ENCODE peak calls at places on chromosomes 11 and 22, in eight cellular contexts. One of them, this sample, is unnamed.

GRCh38 chr11:117519170-117519569 is 191.5 kb downstream of the CEP164 start:
- DNase-seq in adrenal gland: no peak
- DNase-seq in stomach: no peak
- DNase-seq in HL-60: no peak
- DNase-seq in body of pancreas: peak
- DNase-seq in AG04450: no peak
- DNase-seq in lung: no peak
- DNase-seq in thoracic aorta: no peak
- DNase-seq in this sample: peak

GRCh38 chr11:40274017-40274416 is 1185.4 kb downstream of the LRRC4C start:
- DNase-seq in body of pancreas: no peak
- DNase-seq in lung: no peak
- DNase-seq in HL-60: no peak
- DNase-seq in AG04450: no peak
- DNase-seq in adrenal gland: no peak
- DNase-seq in stomach: no peak
- DNase-seq in thoracic aorta: no peak
- DNase-seq in this sample: no peak

GRCh38 chr22:32308934-32309333 is 48.7 kb upstream of the RFPL3 start:
- DNase-seq in adrenal gland: no peak
- DNase-seq in lung: no peak
- DNase-seq in HL-60: no peak
- DNase-seq in thoracic aorta: no peak
- DNase-seq in AG04450: no peak
- DNase-seq in stomach: no peak
- DNase-seq in body of pancreas: no peak
- DNase-seq in this sample: no peak

GRCh38 chr11:12719221-12719620 is 45.0 kb downstream of the TEAD1 start:
- DNase-seq in AG04450: no peak
- DNase-seq in thoracic aorta: no peak
- DNase-seq in HL-60: no peak
- DNase-seq in body of pancreas: no peak
- DNase-seq in adrenal gland: no peak
- DNase-seq in lung: no peak
- DNase-seq in stomach: no peak
- DNase-seq in this sample: no peak

GRCh38 chr11:95335989-95336388 is 105.0 kb upstream of the SESN3 start:
- DNase-seq in AG04450: no peak
- DNase-seq in HL-60: no peak
- DNase-seq in thoracic aorta: no peak
- DNase-seq in lung: no peak
- DNase-seq in adrenal gland: no peak
- DNase-seq in stomach: no peak
- DNase-seq in body of pancreas: no peak
- DNase-seq in this sample: no peak

GRCh38 chr22:26848244-26848920 is 191.0 kb downstream of the MIAT start:
- DNase-seq in adrenal gland: peak
- DNase-seq in body of pancreas: no peak
- DNase-seq in lung: no peak
- DNase-seq in stomach: no peak
- DNase-seq in AG04450: no peak
- DNase-seq in HL-60: no peak
- DNase-seq in thoracic aorta: no peak
- DNase-seq in this sample: no peak

GRCh38 chr11:40160418-40160817 is 1299.0 kb downstream of the LRRC4C start:
- DNase-seq in AG04450: no peak
- DNase-seq in thoracic aorta: no peak
- DNase-seq in body of pancreas: no peak
- DNase-seq in stomach: no peak
- DNase-seq in adrenal gland: no peak
- DNase-seq in HL-60: no peak
- DNase-seq in lung: no peak
- DNase-seq in this sample: no peak

GRCh38 chr11:20059587-20060021 is 100.7 kb downstream of the DBX1 start:
- DNase-seq in lung: no peak
- DNase-seq in thoracic aorta: no peak
- DNase-seq in adrenal gland: no peak
- DNase-seq in body of pancreas: no peak
- DNase-seq in AG04450: no peak
- DNase-seq in stomach: no peak
- DNase-seq in HL-60: no peak
- DNase-seq in this sample: no peak

GRCh38 chr11:92501346-92501745 is 276.7 kb downstream of the FAT3 start:
- DNase-seq in HL-60: no peak
- DNase-seq in AG04450: no peak
- DNase-seq in stomach: no peak
- DNase-seq in adrenal gland: no peak
- DNase-seq in lung: no peak
- DNase-seq in thoracic aorta: no peak
- DNase-seq in body of pancreas: no peak
- DNase-seq in this sample: no peak

GRCh38 chr11:19080579-19080993 is 20.1 kb upstream of the MRGPRX2 start:
- DNase-seq in stomach: no peak
- DNase-seq in AG04450: no peak
- DNase-seq in lung: peak
- DNase-seq in adrenal gland: peak
- DNase-seq in HL-60: no peak
- DNase-seq in thoracic aorta: no peak
- DNase-seq in body of pancreas: peak
- DNase-seq in this sample: no peak

GRCh38 chr11:32259641-32260081 is 168.8 kb downstream of the RCN1 start:
- DNase-seq in lung: peak
- DNase-seq in adrenal gland: peak
- DNase-seq in stomach: no peak
- DNase-seq in AG04450: peak
- DNase-seq in body of pancreas: no peak
- DNase-seq in thoracic aorta: no peak
- DNase-seq in HL-60: peak
- DNase-seq in this sample: peak

GRCh38 chr11:6228520-6228919 is 5.9 kb downstream of the FHIP1B start:
- DNase-seq in thoracic aorta: no peak
- DNase-seq in adrenal gland: no peak
- DNase-seq in HL-60: no peak
- DNase-seq in body of pancreas: no peak
- DNase-seq in AG04450: no peak
- DNase-seq in stomach: no peak
- DNase-seq in lung: no peak
- DNase-seq in this sample: peak

GRCh38 chr22:17966403-17966717 is 58.0 kb downstream of the MICAL3 start:
- DNase-seq in HL-60: no peak
- DNase-seq in AG04450: no peak
- DNase-seq in body of pancreas: no peak
- DNase-seq in thoracic aorta: no peak
- DNase-seq in adrenal gland: no peak
- DNase-seq in lung: no peak
- DNase-seq in stomach: no peak
- DNase-seq in this sample: no peak
- H3K27ac ChIP-seq in HL-60: no peak
- H3K27ac ChIP-seq in AG04450: no peak
- H3K27ac ChIP-seq in body of pancreas: no peak
- H3K27ac ChIP-seq in thoracic aorta: no peak
- H3K27ac ChIP-seq in adrenal gland: no peak
- H3K27ac ChIP-seq in lung: no peak
- H3K27ac ChIP-seq in stomach: no peak
- H3K27ac ChIP-seq in this sample: no peak

GRCh38 chr11:119380160-119380815 is 1.2 kb downstream of the USP2 start:
- DNase-seq in stomach: no peak
- DNase-seq in body of pancreas: no peak
- DNase-seq in AG04450: no peak
- DNase-seq in lung: no peak
- DNase-seq in HL-60: no peak
- DNase-seq in thoracic aorta: no peak
- DNase-seq in adrenal gland: peak
- DNase-seq in this sample: no peak

GRCh38 chr11:119376197-119376847 is 5.2 kb downstream of the USP2 start:
- DNase-seq in body of pancreas: peak
- DNase-seq in lung: no peak
- DNase-seq in adrenal gland: no peak
- DNase-seq in HL-60: no peak
- DNase-seq in AG04450: no peak
- DNase-seq in stomach: peak
- DNase-seq in thoracic aorta: no peak
- DNase-seq in this sample: no peak

GRCh38 chr11:119377112-119377901 is 4.2 kb downstream of the USP2 start:
- DNase-seq in body of pancreas: no peak
- DNase-seq in thoracic aorta: no peak
- DNase-seq in HL-60: no peak
- DNase-seq in stomach: no peak
- DNase-seq in AG04450: no peak
- DNase-seq in adrenal gland: no peak
- DNase-seq in lung: no peak
- DNase-seq in this sample: no peak

GRCh38 chr11:119378851-119379465 is 2.5 kb downstream of the USP2 start:
- DNase-seq in lung: no peak
- DNase-seq in thoracic aorta: no peak
- DNase-seq in stomach: no peak
- DNase-seq in adrenal gland: no peak
- DNase-seq in body of pancreas: no peak
- DNase-seq in AG04450: no peak
- DNase-seq in HL-60: no peak
- DNase-seq in this sample: no peak

GRCh38 chr11:119377961-119378667 is 3.4 kb downstream of the USP2 start:
- DNase-seq in body of pancreas: no peak
- DNase-seq in stomach: no peak
- DNase-seq in lung: no peak
- DNase-seq in adrenal gland: no peak
- DNase-seq in thoracic aorta: no peak
- DNase-seq in HL-60: no peak
- DNase-seq in AG04450: no peak
- DNase-seq in this sample: no peak
- H3K4me3 ChIP-seq in body of pancreas: no peak
- H3K4me3 ChIP-seq in stomach: no peak
- H3K4me3 ChIP-seq in lung: no peak
- H3K4me3 ChIP-seq in adrenal gland: no peak
- H3K4me3 ChIP-seq in thoracic aorta: no peak
- H3K4me3 ChIP-seq in HL-60: no peak
- H3K4me3 ChIP-seq in AG04450: no peak
- H3K4me3 ChIP-seq in this sample: no peak

GRCh38 chr11:126281666-126282175 is 1.2 kb upstream of the TIRAP start:
- DNase-seq in adrenal gland: peak
- DNase-seq in body of pancreas: no peak
- DNase-seq in thoracic aorta: no peak
- DNase-seq in HL-60: no peak
- DNase-seq in AG04450: no peak
- DNase-seq in lung: no peak
- DNase-seq in stomach: no peak
- DNase-seq in this sample: no peak
- H3K27ac ChIP-seq in adrenal gland: peak
- H3K27ac ChIP-seq in body of pancreas: peak
- H3K27ac ChIP-seq in thoracic aorta: peak
- H3K27ac ChIP-seq in HL-60: no peak
- H3K27ac ChIP-seq in AG04450: no peak
- H3K27ac ChIP-seq in lung: peak
- H3K27ac ChIP-seq in stomach: peak
- H3K27ac ChIP-seq in this sample: peak

GRCh38 chr11:9852465-9852864 is 188.6 kb downstream of the SWAP70 start:
- DNase-seq in AG04450: no peak
- DNase-seq in lung: no peak
- DNase-seq in stomach: no peak
- DNase-seq in adrenal gland: no peak
- DNase-seq in body of pancreas: no peak
- DNase-seq in thoracic aorta: no peak
- DNase-seq in HL-60: no peak
- DNase-seq in this sample: no peak

GRCh38 chr11:9858822-9859221 is 194.9 kb downstream of the SWAP70 start:
- DNase-seq in stomach: no peak
- DNase-seq in lung: no peak
- DNase-seq in body of pancreas: no peak
- DNase-seq in adrenal gland: no peak
- DNase-seq in AG04450: no peak
- DNase-seq in thoracic aorta: no peak
- DNase-seq in HL-60: peak
- DNase-seq in this sample: no peak

GRCh38 chr11:9853929-9854557 is 190.2 kb downstream of the SWAP70 start:
- DNase-seq in adrenal gland: no peak
- DNase-seq in stomach: no peak
- DNase-seq in thoracic aorta: no peak
- DNase-seq in AG04450: no peak
- DNase-seq in lung: no peak
- DNase-seq in body of pancreas: no peak
- DNase-seq in HL-60: no peak
- DNase-seq in this sample: no peak

GRCh38 chr11:9858218-9858617 is 194.3 kb downstream of the SWAP70 start:
- DNase-seq in HL-60: no peak
- DNase-seq in lung: no peak
- DNase-seq in AG04450: no peak
- DNase-seq in stomach: no peak
- DNase-seq in thoracic aorta: no peak
- DNase-seq in adrenal gland: no peak
- DNase-seq in body of pancreas: no peak
- DNase-seq in this sample: no peak

DNA sequence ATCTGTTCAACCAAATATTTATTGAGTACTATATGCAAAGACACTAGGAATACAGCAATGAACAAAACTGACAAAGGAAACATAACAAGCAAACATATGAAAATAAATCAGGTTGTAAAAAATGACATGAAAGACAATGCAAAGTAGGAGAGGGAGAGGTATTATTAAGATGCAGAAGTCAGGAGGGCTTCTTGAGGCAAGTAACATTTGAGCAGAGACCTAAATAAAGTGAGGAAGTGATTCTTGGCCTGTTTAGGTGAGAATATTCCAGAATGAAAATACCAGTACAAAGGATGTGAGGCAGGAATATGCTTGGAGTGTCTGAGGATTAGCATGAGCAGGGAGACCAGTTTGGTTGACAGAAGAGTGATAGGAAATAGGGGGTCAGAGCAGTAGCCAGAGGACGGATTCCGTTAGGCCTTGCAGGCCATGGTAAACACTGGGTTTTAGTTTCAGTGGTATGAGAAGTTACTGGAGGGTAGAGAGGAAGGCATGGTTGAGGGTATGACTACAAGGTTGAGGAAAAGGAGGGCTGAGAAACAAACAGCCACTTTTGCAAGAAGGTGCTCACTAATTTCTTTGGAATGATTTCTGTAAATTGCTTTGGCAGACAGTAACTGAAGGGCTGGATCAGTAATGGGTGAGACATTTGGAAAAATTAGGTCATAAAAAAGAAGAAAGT is 191.8 kb downstream of the SWAP70 start:
- DNase-seq in stomach: no peak
- DNase-seq in AG04450: no peak
- DNase-seq in HL-60: no peak
- DNase-seq in thoracic aorta: no peak
- DNase-seq in adrenal gland: no peak
- DNase-seq in lung: no peak
- DNase-seq in body of pancreas: no peak
- DNase-seq in this sample: no peak
- H3K4me3 ChIP-seq in stomach: no peak
- H3K4me3 ChIP-seq in AG04450: no peak
- H3K4me3 ChIP-seq in HL-60: no peak
- H3K4me3 ChIP-seq in thoracic aorta: no peak
- H3K4me3 ChIP-seq in adrenal gland: no peak
- H3K4me3 ChIP-seq in lung: no peak
- H3K4me3 ChIP-seq in body of pancreas: no peak
- H3K4me3 ChIP-seq in this sample: no peak

GRCh38 chr11:33868646-33869461 is 23.0 kb downstream of the LMO2 start:
- DNase-seq in body of pancreas: peak
- DNase-seq in AG04450: no peak
- DNase-seq in HL-60: no peak
- DNase-seq in stomach: no peak
- DNase-seq in lung: no peak
- DNase-seq in thoracic aorta: no peak
- DNase-seq in adrenal gland: no peak
- DNase-seq in this sample: no peak
- H3K27ac ChIP-seq in body of pancreas: peak
- H3K27ac ChIP-seq in AG04450: no peak
- H3K27ac ChIP-seq in HL-60: peak
- H3K27ac ChIP-seq in stomach: peak
- H3K27ac ChIP-seq in lung: peak
- H3K27ac ChIP-seq in thoracic aorta: peak
- H3K27ac ChIP-seq in adrenal gland: peak
- H3K27ac ChIP-seq in this sample: no peak

GRCh38 chr22:44842417-44842816 is 90.0 kb downstream of the ARHGAP8 start:
- DNase-seq in lung: no peak
- DNase-seq in HL-60: no peak
- DNase-seq in body of pancreas: no peak
- DNase-seq in thoracic aorta: no peak
- DNase-seq in AG04450: no peak
- DNase-seq in adrenal gland: no peak
- DNase-seq in stomach: no peak
- DNase-seq in this sample: no peak
- H3K4me3 ChIP-seq in lung: no peak
- H3K4me3 ChIP-seq in HL-60: no peak
- H3K4me3 ChIP-seq in body of pancreas: no peak
- H3K4me3 ChIP-seq in thoracic aorta: no peak
- H3K4me3 ChIP-seq in AG04450: no peak
- H3K4me3 ChIP-seq in adrenal gland: no peak
- H3K4me3 ChIP-seq in stomach: no peak
- H3K4me3 ChIP-seq in this sample: no peak

This sample was measured in small intestine.